ENCODE peak calls at places on chromosomes 11 and 22, in eight cellular contexts. S is sigmoid colon, H is transverse colon, A is tibial nerve, D is A549, X is esophagus muscularis mucosa, V is ovary, Y is suprapubic skin. R is an unnamed sample.

GRCh38 chr11:86262387-86262786 is 17.8 kb downstream of the EED start:
- DNase-seq in X (no peak), A (no peak), S (no peak), D (no peak), V (no peak), H (no peak), Y (no peak), R (no peak)

GRCh38 chr22:28989484-28989883 is 72.1 kb downstream of the C22orf31 start:
- DNase-seq in S (peak; percentile 66), D (no peak), A (no peak), Y (no peak), V (no peak), X (no peak), H (no peak), R (no peak)

GRCh38 chr22:20509344-20510047 is 2.1 kb downstream of the MED15 start:
- DNase-seq in D (peak; percentile 57), Y (peak; percentile 83), S (peak; percentile 89), V (peak; percentile 62), X (peak; percentile 93), H (peak; percentile 79), A (peak; percentile 31), R (peak; percentile 67)

GRCh38 chr11:125063429-125064043 is 431 bp downstream of the SLC37A2 start:
- DNase-seq in H (no peak), S (peak; percentile 59), D (no peak), A (no peak), V (no peak), X (peak; percentile 91), Y (no peak), R (peak; percentile 24)

GRCh38 chr22:22203048-22203971 is 41.3 kb upstream of the VPREB1 start:
- DNase-seq in V (no peak), S (no peak), X (no peak), Y (no peak), D (no peak), A (no peak), H (no peak), R (no peak)

GRCh38 chr11:110176366-110177056 is 83.3 kb downstream of the ZC3H12C start:
- DNase-seq in X (no peak), Y (no peak), H (no peak), V (no peak), D (no peak), S (no peak), A (no peak), R (no peak)

GRCh38 chr11:122170815-122171475 is 54.9 kb upstream of the BLID start:
- DNase-seq in Y (no peak), A (no peak), V (no peak), D (peak; percentile 56), S (no peak), H (no peak), X (no peak), R (no peak)

GRCh38 chr11:12114487-12115033 is 4.2 kb downstream of the MICAL2 start:
- DNase-seq in V (no peak), D (no peak), Y (no peak), A (no peak), X (no peak), H (no peak), S (no peak), R (no peak)

GRCh38 chr11:61949169-61950034 is 749 bp upstream of the BEST1 start:
- DNase-seq in Y (peak; percentile 90), A (peak; percentile 76), H (peak; percentile 64), D (peak; percentile 71), X (no peak), V (peak; percentile 83), S (peak; percentile 95), R (no peak)

GRCh38 chr11:119730789-119731386 is 1.9 kb upstream of the NECTIN1 start:
- DNase-seq in H (no peak), X (no peak), D (no peak), S (no peak), V (no peak), A (no peak), Y (no peak), R (no peak)

GRCh38 chr22:43530864-43531201 is 119.0 kb downstream of the MPPED1 start:
- DNase-seq in H (no peak), S (no peak), Y (no peak), V (no peak), D (no peak), X (no peak), A (no peak), R (no peak)

GRCh38 chr11:69642549-69642912 is 1.6 kb downstream of the CCND1 start:
- DNase-seq in H (peak; percentile 59), S (peak; percentile 65), X (no peak), A (no peak), D (no peak), Y (peak; percentile 79), V (no peak), R (peak; percentile 52)

GRCh38 chr22:47787501-47788227 is 1025.2 kb downstream of the TBC1D22A start:
- DNase-seq in H (no peak), A (no peak), X (peak; percentile 74), D (no peak), Y (no peak), V (no peak), S (no peak), R (no peak)

GRCh38 chr22:35604671-35605457 is 12.3 kb downstream of the MB start:
- DNase-seq in D (no peak), A (no peak), V (no peak), Y (no peak), S (no peak), H (no peak), X (no peak), R (no peak)

GRCh38 chr11:8218840-8219239 is 44.8 kb downstream of the LMO1 start:
- DNase-seq in A (no peak), Y (no peak), S (no peak), X (no peak), H (no peak), V (no peak), D (no peak), R (no peak)

GRCh38 chr11:96199563-96200025 is 143.4 kb downstream of the MAML2 start:
- DNase-seq in H (no peak), V (no peak), A (no peak), X (no peak), Y (no peak), S (no peak), D (no peak), R (no peak)

GRCh38 chr22:42637555-42637954 is 2.8 kb downstream of the ATP5MGL start:
- DNase-seq in D (no peak), H (no peak), S (no peak), V (no peak), X (no peak), Y (no peak), A (no peak), R (no peak)

GRCh38 chr11:58905716-58906547 is 33.4 kb upstream of the GLYATL1 start:
- DNase-seq in A (peak; percentile 33), V (no peak), Y (no peak), H (peak; percentile 50), X (peak; percentile 90), S (no peak), D (peak; percentile 75), R (peak; percentile 50)

GRCh38 chr11:104654414-104654813 is 243.8 kb downstream of the CASP12 start:
- DNase-seq in V (no peak), S (no peak), X (no peak), D (no peak), H (no peak), Y (no peak), A (no peak), R (no peak)

GRCh38 chr11:77619576-77620198 is 17.9 kb downstream of the CLNS1A start:
- DNase-seq in X (no peak), S (no peak), H (no peak), V (no peak), D (peak; percentile 61), Y (no peak), A (no peak), R (no peak)

DNA sequence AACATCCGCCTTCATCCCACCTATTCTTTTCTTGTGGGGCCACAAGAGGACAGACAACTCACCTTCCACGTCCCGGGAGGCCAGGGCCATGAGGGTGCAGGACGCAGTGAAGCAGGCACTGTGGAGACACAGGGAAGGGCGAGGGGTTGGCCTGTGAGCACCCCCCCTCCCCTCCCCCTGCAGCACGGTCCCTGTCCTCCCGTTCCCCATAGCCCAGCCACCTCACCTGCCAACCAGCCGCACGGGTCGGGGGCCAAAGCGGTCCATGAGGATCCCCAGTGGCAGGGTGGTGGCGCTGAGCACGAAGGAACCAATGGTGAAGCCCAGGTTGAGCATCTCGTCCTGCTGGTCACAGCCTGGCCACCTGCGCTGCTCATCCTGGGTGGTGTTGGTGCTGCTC is 14.6 kb downstream of the SLC43A1 start:
- DNase-seq in X (no peak), S (no peak), H (no peak), A (no peak), D (no peak), V (no peak), Y (no peak), R (no peak)
- H3K4me1 ChIP-seq in X (peaks cover 31% of the 10 kb centered on the region), S (peaks cover 23% of the 10 kb centered on the region), H (peaks cover 14% of the 10 kb centered on the region), A (peaks cover 17% of the 10 kb centered on the region), D (peaks cover 11% of the 10 kb centered on the region), V (peaks cover 15% of the 10 kb centered on the region), Y (peaks cover 25% of the 10 kb centered on the region), R (peaks cover 63% of the 10 kb centered on the region)

DNA sequence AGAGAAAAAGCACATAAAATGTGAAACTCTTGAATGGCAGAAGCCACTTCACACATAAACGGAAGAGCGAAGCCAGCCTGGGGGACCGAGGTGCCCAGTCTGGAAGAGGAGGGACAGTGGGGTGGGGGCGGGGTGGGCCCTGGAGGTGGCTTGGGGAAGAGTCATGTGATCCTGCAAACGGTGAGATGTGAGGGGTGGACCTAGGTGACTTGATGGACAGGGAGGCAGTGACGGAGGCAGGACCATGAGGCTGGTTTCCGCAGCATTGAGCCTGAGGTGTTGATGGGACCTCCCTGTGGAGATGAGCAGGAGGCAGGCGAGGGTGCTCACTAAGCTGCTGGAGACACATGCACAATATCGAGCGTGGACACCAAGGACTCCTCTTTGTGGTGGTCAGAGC is 16.8 kb downstream of the ZDHHC24 start:
- DNase-seq in S (no peak), V (no peak), A (no peak), D (no peak), H (no peak), X (no peak), Y (no peak), R (no peak)
- TF ChIP-seq EP300 in S (no peak), V (no peak), A (no peak), D (no peak), H (no peak), X (no peak), Y (no peak), R (no peak)

GRCh38 chr11:102244681-102245409 is 72.4 kb upstream of the BIRC3 start:
- DNase-seq in Y (no peak), D (peak; percentile 45), A (no peak), S (no peak), X (no peak), H (no peak), V (no peak), R (no peak)
- TF ChIP-seq POLR2A in Y (no peak), D (no peak), A (no peak), S (no peak), X (no peak), H (no peak), V (no peak), R (no peak)

GRCh38 chr11:2858995-2859705 is 26.4 kb downstream of the CDKN1C start:
- DNase-seq in Y (no peak), V (no peak), X (no peak), A (no peak), S (no peak), H (no peak), D (no peak), R (no peak)
- H3K4me1 ChIP-seq in Y (peaks cover 12% of the 10 kb centered on the region), V (no peaks in the 10 kb centered on the region), X (peaks cover 10% of the 10 kb centered on the region), A (no peaks in the 10 kb centered on the region), S (peaks cover 5% of the 10 kb centered on the region), H (peaks cover 12% of the 10 kb centered on the region), D (peaks cover 9% of the 10 kb centered on the region), R (peaks cover 11% of the 10 kb centered on the region)

R was measured in stomach.